ENCODE peak calls at places on chromosomes 4 and X, in six cellular contexts. N is H1, V is sigmoid colon, E is K562, O is stomach, Z is GM12878. Y is an unnamed sample.

GRCh38 chr4:146368209-146368608 is 153.5 kb downstream of the SLC10A7 start:
- DNase-seq in N (no peak), V (no peak), E (no peak), O (no peak), Z (no peak), Y (no peak)

GRCh38 chr4:5760246-5760645 is 49.2 kb downstream of the EVC start:
- DNase-seq in N (no peak), V (no peak), E (no peak), O (no peak), Z (no peak), Y (no peak)

GRCh38 chrX:76517544-76517943 is 90.0 kb downstream of the MAGEE1 start:
- DNase-seq in N (no peak), V (no peak), E (no peak), O (no peak), Z (no peak), Y (no peak)

GRCh38 chr4:153151535-153152452 is 52.4 kb upstream of the TRIM2 start:
- DNase-seq in N (no peak), V (peak), E (peak), O (peak), Z (no peak), Y (peak)

GRCh38 chr4:78669453-78669852 is 106.7 kb upstream of the BMP2K start:
- DNase-seq in N (no peak), V (no peak), E (no peak), O (no peak), Z (no peak), Y (no peak)

GRCh38 chr4:53702334-53703266 is 111.3 kb upstream of the LNX1 start:
- DNase-seq in N (no peak), V (peak), E (no peak), O (peak), Z (peak), Y (peak)

GRCh38 chr4:115219862-115220261 is 106.4 kb upstream of the NDST4 start:
- DNase-seq in N (no peak), V (no peak), E (no peak), O (no peak), Z (no peak), Y (no peak)

GRCh38 chr4:53192496-53192895 is 173.4 kb downstream of the SCFD2 start:
- DNase-seq in N (no peak), V (no peak), E (no peak), O (no peak), Z (no peak), Y (no peak)

GRCh38 chrX:40644821-40645358 is 2.5 kb downstream of the CXorf38 start:
- DNase-seq in N (no peak), V (peak), E (no peak), O (peak), Z (peak), Y (peak)

GRCh38 chrX:151393514-151393913 is 3.5 kb upstream of the VMA21 start:
- DNase-seq in N (no peak), V (no peak), E (no peak), O (no peak), Z (no peak), Y (no peak)

GRCh38 chrX:1928805-1929204 is 313.9 kb downstream of the ASMT start:
- DNase-seq in N (peak), V (no peak), E (no peak), O (no peak), Z (no peak), Y (no peak)

GRCh38 chrX:16671005-16671404 is 21.0 kb downstream of the S100G start:
- DNase-seq in N (no peak), V (no peak), E (peak), O (no peak), Z (no peak), Y (no peak)

GRCh38 chr4:87088188-87088587 is 132.2 kb downstream of the KLHL8 start:
- DNase-seq in N (no peak), V (no peak), E (no peak), O (no peak), Z (no peak), Y (no peak)

GRCh38 chr4:26140150-26140898 is 180.5 kb upstream of the RBPJ start:
- DNase-seq in N (no peak), V (peak), E (no peak), O (no peak), Z (no peak), Y (peak)

GRCh38 chr4:99438578-99438875 is 3.4 kb upstream of the ADH7 start:
- DNase-seq in N (no peak), V (no peak), E (no peak), O (no peak), Z (no peak), Y (no peak)

GRCh38 chr4:1058997-1059665 is 47.7 kb downstream of the FGFRL1 start:
- DNase-seq in N (no peak), V (peak), E (no peak), O (no peak), Z (no peak), Y (no peak)

GRCh38 chr4:154416183-154416543 is 75.4 kb downstream of the DCHS2 start:
- DNase-seq in N (no peak), V (peak), E (peak), O (no peak), Z (no peak), Y (peak)

GRCh38 chr4:110442309-110442708 is 33.6 kb upstream of the ENPEP start:
- DNase-seq in N (no peak), V (no peak), E (no peak), O (no peak), Z (no peak), Y (no peak)

GRCh38 chr4:31417051-31417450 is 696.9 kb downstream of the PCDH7 start:
- DNase-seq in N (no peak), V (no peak), E (no peak), O (no peak), Z (no peak), Y (no peak)

GRCh38 chrX:31036895-31037294 is 34.9 kb downstream of the FTHL17 start:
- DNase-seq in N (no peak), V (no peak), E (peak), O (peak), Z (no peak), Y (peak)

GRCh38 chr4:78346222-78346621 is 205.3 kb upstream of the ANXA3 start:
- DNase-seq in N (no peak), V (no peak), E (no peak), O (no peak), Z (no peak), Y (no peak)

GRCh38 chr4:4995103-4995761 is 24.0 kb downstream of the CYTL1 start:
- DNase-seq in N (peak), V (peak), E (peak), O (peak), Z (no peak), Y (peak)

DNA sequence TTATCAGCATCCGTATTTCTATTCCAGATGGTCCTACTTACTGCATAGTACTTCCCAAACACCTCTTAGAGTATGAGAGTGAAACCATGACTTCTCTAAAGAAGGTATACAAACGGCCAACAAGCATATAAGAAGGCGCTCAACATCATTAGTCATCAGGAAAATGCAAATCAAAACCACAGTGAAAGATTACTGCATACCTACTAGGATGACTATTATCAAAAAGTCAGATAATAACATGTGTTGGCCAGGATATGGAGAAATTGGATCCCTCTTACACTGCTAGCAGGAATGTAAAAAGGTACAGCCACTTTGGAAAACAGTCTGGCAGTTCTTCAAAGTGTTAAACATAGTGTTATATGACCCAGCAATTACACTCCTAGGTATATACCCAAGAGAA is 215.3 kb upstream of the CXorf66 start:
- DNase-seq in N (no peak), V (no peak), E (no peak), O (no peak), Z (no peak), Y (no peak)
- TF ChIP-seq EP300 in N (no peak), V (no peak), E (no peak), O (no peak), Z (no peak), Y (no peak)

DNA sequence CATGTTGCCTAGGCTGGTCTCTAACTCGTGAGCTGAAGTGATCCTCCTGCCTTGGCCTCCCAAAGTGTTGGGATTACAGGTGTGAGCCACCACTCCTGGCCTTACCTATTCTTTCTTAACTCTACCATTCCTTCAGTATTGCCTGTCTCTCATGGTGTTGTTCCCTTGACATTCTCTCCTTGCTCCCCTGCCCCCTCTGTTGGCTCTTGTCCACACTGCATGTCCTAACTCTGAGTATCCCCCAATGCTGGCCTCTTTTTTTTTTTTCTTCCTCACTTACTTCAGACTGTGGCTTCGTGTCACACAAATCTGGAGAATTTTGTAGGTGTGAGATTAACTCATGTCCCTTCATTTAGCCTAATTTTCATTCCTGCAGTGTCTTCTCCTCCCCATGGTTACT is 22.9 kb upstream of the FRMPD4 start:
- DNase-seq in N (no peak), V (no peak), E (no peak), O (no peak), Z (no peak), Y (no peak)
- TF ChIP-seq CTCF in N (peak), V (no peak), E (no peak), O (no peak), Z (peak), Y (no peak)

GRCh38 chrX:19885732-19886131 is 1.7 kb downstream of the SH3KBP1 start:
- DNase-seq in N (no peak), V (no peak), E (no peak), O (no peak), Z (no peak), Y (no peak)

GRCh38 chrX:19886375-19886774 is 1.0 kb downstream of the SH3KBP1 start:
- DNase-seq in N (no peak), V (no peak), E (no peak), O (no peak), Z (no peak), Y (no peak)

GRCh38 chrX:19889582-19890342 is 2.4 kb upstream of the SH3KBP1 start:
- DNase-seq in N (no peak), V (no peak), E (peak), O (no peak), Z (peak), Y (peak)

GRCh38 chrX:19888419-19888879 is 1.0 kb upstream of the SH3KBP1 start:
- DNase-seq in N (no peak), V (no peak), E (peak), O (no peak), Z (no peak), Y (no peak)

GRCh38 chrX:19886888-19887531 is 390 bp downstream of the SH3KBP1 start:
- DNase-seq in N (no peak), V (no peak), E (peak), O (peak), Z (no peak), Y (peak)
- TF ChIP-seq POLR2AphosphoS5 in N (no peak), V (no peak), E (no peak), O (no peak), Z (no peak), Y (no peak)

DNA sequence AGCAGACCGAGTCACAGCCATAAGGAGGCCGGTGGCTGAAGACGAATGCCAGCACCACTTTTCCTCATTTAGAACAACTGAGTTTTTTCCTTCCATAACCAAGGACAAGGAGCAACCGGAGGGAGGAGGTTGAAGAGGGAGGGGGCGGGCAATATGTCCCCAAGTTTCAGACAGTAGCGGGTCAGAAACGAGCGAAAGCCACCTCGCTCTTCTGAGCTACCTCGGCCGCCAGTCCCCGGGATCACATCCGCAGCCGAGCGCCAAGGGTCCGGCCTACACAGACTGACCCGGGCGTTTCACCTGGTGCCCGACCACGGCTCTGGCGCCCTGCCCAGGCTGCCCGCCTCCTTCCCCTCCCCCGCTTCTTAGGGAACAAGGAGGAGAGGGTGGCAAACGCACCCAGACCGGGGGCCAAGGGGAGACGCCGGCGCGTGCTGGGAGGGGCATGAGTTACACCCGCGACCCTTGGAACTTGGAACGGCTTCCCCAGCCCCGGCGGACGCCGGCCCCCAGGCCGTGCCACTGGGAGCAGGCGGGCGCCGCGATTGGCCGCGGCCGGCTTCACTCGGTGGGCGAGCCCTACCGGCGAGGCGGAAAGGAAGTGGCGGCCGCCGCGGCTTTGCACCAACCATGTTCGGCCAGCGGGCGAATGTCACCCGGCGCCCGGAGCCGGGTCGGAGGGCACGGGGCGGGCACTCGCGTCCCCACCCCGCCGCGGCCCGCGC is 1.6 kb downstream of the IRF2 start:
- DNase-seq in N (no peak), V (peak), E (peak), O (peak), Z (no peak), Y (peak)
- TF ChIP-seq EP300 in N (peak), V (no peak), E (no peak), O (no peak), Z (no peak), Y (peak)

Y was measured in transverse colon.